ENCODE peak calls at places on chromosomes 4 and X, in four cellular contexts. One of them, this sample, is unnamed.
A peak's percentile ranks its signal among the peaks of the same experiment; 100 is the strongest.

GRCh38 chrX:126719208-126719607 is 100.3 kb upstream of the PRR32 start:
- DNase-seq in HepG2: no peak
- DNase-seq in WTC11: no peak
- DNase-seq in GM12878: no peak
- DNase-seq in this sample: no peak

GRCh38 chrX:42242044-42242443 is 318.7 kb upstream of the CASK start:
- DNase-seq in WTC11: no peak
- DNase-seq in HepG2: no peak
- DNase-seq in GM12878: no peak
- DNase-seq in this sample: no peak

GRCh38 chrX:44882635-44883034 is 9.6 kb downstream of the KDM6A start:
- DNase-seq in HepG2: no peak
- DNase-seq in GM12878: no peak
- DNase-seq in WTC11: no peak
- DNase-seq in this sample: no peak

GRCh38 chr4:10897076-10897475 is 212.5 kb upstream of the CLNK start:
- DNase-seq in GM12878: no peak
- DNase-seq in HepG2: no peak
- DNase-seq in WTC11: no peak
- DNase-seq in this sample: no peak

GRCh38 chrX:72308209-72308565 is 2.5 kb upstream of the CITED1 start:
- DNase-seq in WTC11: no peak
- DNase-seq in GM12878: no peak
- DNase-seq in HepG2: no peak
- DNase-seq in this sample: no peak

GRCh38 chrX:28888421-28888820 is 301.2 kb downstream of the IL1RAPL1 start:
- DNase-seq in GM12878: no peak
- DNase-seq in WTC11: no peak
- DNase-seq in HepG2: no peak
- DNase-seq in this sample: no peak

GRCh38 chrX:71291381-71291780 is 7.9 kb downstream of the NONO start:
- DNase-seq in GM12878: no peak
- DNase-seq in WTC11: no peak
- DNase-seq in HepG2: no peak
- DNase-seq in this sample: no peak

GRCh38 chr4:185396724-185397402 is at the start of gene ANKRD37:
- DNase-seq in WTC11: peak; percentile 52
- DNase-seq in GM12878: no peak
- DNase-seq in HepG2: peak; percentile 68
- DNase-seq in this sample: peak; percentile 43

GRCh38 chrX:103687696-103688191 is 1.2 kb upstream of the MORF4L2 start:
- DNase-seq in WTC11: peak; percentile 70
- DNase-seq in HepG2: peak; percentile 67
- DNase-seq in GM12878: peak; percentile 37
- DNase-seq in this sample: peak; percentile 58

GRCh38 chrX:98962996-98963395 is 1447.1 kb downstream of the PCDH19 start:
- DNase-seq in WTC11: no peak
- DNase-seq in HepG2: no peak
- DNase-seq in GM12878: no peak
- DNase-seq in this sample: no peak

GRCh38 chr4:188400456-188400855 is 261.2 kb downstream of the TRIML1 start:
- DNase-seq in WTC11: no peak
- DNase-seq in GM12878: no peak
- DNase-seq in HepG2: no peak
- DNase-seq in this sample: no peak

GRCh38 chr4:5784021-5784420 is 73.0 kb downstream of the EVC start:
- DNase-seq in HepG2: no peak
- DNase-seq in GM12878: no peak
- DNase-seq in WTC11: no peak
- DNase-seq in this sample: no peak

GRCh38 chr4:14871676-14872430 is 130.4 kb upstream of the CPEB2 start:
- DNase-seq in GM12878: no peak
- DNase-seq in HepG2: peak; percentile 3
- DNase-seq in WTC11: peak; percentile 69
- DNase-seq in this sample: no peak

GRCh38 chr4:1172971-1173757 is 781 bp upstream of the SPON2 start:
- DNase-seq in WTC11: no peak
- DNase-seq in GM12878: no peak
- DNase-seq in HepG2: peak; percentile 89
- DNase-seq in this sample: no peak

GRCh38 chr4:177442623-177443155 is 452 bp upstream of the AGA start:
- DNase-seq in HepG2: peak; percentile 8
- DNase-seq in GM12878: peak; percentile 38
- DNase-seq in WTC11: no peak
- DNase-seq in this sample: no peak

GRCh38 chr4:89404530-89404929 is 96.9 kb upstream of the GPRIN3 start:
- DNase-seq in GM12878: no peak
- DNase-seq in WTC11: no peak
- DNase-seq in HepG2: no peak
- DNase-seq in this sample: no peak

GRCh38 chr4:2024683-2025082 is 15.9 kb upstream of the NELFA start:
- DNase-seq in GM12878: no peak
- DNase-seq in HepG2: no peak
- DNase-seq in WTC11: no peak
- DNase-seq in this sample: no peak

DNA sequence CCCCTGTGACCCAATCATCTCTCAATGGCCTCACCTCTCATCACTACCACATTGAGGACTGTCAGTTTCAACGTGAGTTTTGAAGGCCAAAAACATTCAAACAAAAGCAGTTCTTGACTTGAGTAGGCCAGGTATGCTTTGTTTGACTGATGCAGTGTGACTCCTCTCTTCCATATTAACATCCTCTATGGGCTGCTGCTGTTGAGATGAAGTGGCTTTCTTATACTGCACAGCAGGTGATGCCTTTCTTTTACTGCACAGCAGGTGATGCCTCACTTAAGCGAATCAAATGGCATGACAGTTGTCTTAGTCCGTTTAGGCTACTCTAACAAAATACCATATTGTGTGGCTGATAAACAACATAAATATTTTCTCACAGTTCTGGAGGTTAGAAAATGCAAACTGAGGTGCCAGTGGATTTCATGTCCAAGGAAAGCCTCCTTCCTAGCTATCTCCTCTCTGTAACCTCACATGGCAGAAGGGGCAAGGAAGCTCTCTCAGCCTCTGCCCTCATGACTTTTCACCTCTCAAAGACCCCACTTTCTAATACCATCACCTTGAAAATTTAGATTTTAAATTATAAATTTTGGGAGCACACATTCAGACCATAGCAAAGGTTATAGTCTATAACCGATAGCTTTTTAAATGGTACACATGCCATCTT is 2267.9 kb upstream of the AGA start:
- DNase-seq in WTC11: no peak
- DNase-seq in HepG2: no peak
- DNase-seq in GM12878: no peak
- DNase-seq in this sample: no peak
- TF ChIP-seq ETV6 in WTC11: no peak
- TF ChIP-seq ETV6 in HepG2: no peak
- TF ChIP-seq ETV6 in GM12878: no peak
- TF ChIP-seq ETV6 in this sample: no peak

DNA sequence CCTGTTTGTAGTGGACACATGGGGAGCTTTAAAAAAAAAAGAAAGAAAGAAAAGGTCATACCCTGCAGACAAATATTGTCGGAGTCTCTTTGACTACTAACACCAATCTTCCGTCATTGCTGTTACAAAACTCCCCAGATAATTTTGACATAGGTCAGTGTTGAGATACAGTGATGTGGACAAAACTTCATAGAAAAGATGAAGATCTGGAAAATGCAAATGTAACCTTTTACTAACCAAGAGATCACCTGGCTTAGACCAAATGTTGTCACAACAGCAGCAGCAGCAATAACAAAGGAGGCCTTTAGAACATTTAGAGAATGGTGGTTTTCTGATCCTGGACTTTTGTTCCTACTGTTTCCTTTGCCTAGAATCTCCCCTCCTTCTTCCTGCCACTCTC is 8.1 kb upstream of the COMMD8 start:
- DNase-seq in WTC11: no peak
- DNase-seq in GM12878: no peak
- DNase-seq in HepG2: peak; percentile 13
- DNase-seq in this sample: no peak
- TF ChIP-seq MAX in WTC11: no peak
- TF ChIP-seq MAX in GM12878: no peak
- TF ChIP-seq MAX in HepG2: no peak
- TF ChIP-seq MAX in this sample: no peak

DNA sequence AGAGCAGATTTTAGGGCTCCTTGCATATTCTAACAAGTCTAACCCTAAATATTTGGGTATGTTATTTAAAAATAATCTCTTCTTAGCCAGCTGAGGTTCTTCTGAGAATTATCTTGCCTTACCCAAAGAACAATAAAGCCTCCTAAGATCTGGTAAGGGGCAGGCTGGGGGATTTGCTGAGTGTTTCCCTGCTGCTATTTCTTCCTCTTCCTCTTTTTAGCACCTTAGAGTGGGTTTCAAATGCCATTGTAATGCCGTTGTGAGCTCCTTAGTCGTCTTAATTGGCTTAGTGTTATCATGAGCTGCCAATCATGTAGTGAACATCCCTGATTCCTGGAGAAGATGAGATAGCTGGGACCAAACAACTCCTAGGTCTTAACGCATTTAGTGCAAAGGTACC is 15.4 kb downstream of the STOX2 start:
- DNase-seq in WTC11: no peak
- DNase-seq in GM12878: no peak
- DNase-seq in HepG2: no peak
- DNase-seq in this sample: no peak
- TF ChIP-seq ETV6 in WTC11: no peak
- TF ChIP-seq ETV6 in GM12878: no peak
- TF ChIP-seq ETV6 in HepG2: no peak
- TF ChIP-seq ETV6 in this sample: no peak

GRCh38 chr4:100649478-100649877 is 131.7 kb upstream of the EMCN start:
- DNase-seq in HepG2: no peak
- DNase-seq in WTC11: no peak
- DNase-seq in GM12878: no peak
- DNase-seq in this sample: no peak
- TF ChIP-seq MAX in HepG2: no peak
- TF ChIP-seq MAX in WTC11: no peak
- TF ChIP-seq MAX in GM12878: no peak
- TF ChIP-seq MAX in this sample: no peak

DNA sequence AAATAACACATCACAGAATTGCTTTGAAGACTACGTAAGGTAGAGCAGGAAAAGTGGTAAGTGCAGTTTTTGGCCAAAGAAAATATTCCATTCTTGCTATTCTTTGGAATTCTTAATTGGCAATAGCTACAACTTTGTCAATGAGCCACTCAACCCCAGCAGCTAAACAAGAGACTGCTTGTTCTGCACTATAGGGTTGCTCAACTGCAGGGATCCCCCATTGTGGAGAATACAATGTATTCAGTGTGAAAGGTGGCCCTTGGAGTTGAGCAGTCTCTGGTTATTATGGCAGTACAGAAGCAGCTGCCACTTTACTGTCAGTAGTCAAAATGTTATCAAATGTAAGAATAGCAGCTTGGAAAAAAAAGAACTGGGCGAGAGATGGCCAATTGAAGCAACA is 808.7 kb downstream of the CENPC start:
- DNase-seq in WTC11: no peak
- DNase-seq in GM12878: no peak
- DNase-seq in HepG2: peak; percentile 5
- DNase-seq in this sample: no peak
- TF ChIP-seq ETV6 in WTC11: no peak
- TF ChIP-seq ETV6 in GM12878: no peak
- TF ChIP-seq ETV6 in HepG2: no peak
- TF ChIP-seq ETV6 in this sample: no peak

DNA sequence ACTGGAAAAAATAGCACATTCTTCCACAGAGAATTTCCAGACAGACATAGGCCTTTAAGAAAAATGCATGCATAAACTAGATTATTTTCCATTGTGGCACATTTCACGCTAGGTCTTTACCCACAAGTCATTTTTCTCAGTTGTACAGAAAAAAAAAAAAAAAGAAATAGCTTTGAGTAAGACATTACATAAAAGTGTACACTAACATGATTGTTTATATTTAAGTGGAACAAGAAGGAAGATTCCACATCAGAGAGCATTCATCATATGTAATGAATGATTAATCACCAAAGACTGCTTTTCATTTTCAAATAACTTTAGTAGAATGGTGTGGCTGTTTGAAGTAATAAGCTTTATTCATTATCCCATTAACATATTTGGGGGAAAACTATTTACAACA is 1270.2 kb upstream of the AGA start:
- DNase-seq in HepG2: no peak
- DNase-seq in WTC11: no peak
- DNase-seq in GM12878: no peak
- DNase-seq in this sample: no peak
- TF ChIP-seq MAX in HepG2: no peak
- TF ChIP-seq MAX in WTC11: no peak
- TF ChIP-seq MAX in GM12878: no peak
- TF ChIP-seq MAX in this sample: no peak

GRCh38 chrX:21509912-21510311 is 135.7 kb downstream of the CNKSR2 start:
- DNase-seq in WTC11: no peak
- DNase-seq in GM12878: no peak
- DNase-seq in HepG2: no peak
- DNase-seq in this sample: no peak
- TF ChIP-seq ETV6 in WTC11: no peak
- TF ChIP-seq ETV6 in GM12878: no peak
- TF ChIP-seq ETV6 in HepG2: no peak
- TF ChIP-seq ETV6 in this sample: no peak

DNA sequence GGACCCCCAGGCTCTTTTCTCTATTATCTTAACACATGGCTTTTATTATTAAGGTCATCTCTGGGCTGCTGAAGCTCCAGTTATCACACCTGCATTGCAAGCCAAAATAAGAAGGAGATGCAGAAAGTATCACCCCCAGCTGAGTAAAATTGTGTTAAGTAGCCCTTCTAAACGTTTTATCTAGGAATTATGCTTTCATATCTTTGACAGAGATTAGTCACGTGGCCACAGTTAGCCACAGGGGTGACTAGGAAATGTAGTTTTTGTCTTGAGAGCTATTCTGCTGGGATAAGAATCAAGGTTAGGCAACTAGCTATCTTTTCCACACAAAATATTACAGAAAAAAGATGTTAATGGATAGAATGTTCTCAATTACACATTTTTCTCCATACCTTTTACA is 102.1 kb downstream of the ANXA3 start:
- DNase-seq in WTC11: no peak
- DNase-seq in HepG2: no peak
- DNase-seq in GM12878: no peak
- DNase-seq in this sample: peak; percentile 48
- TF ChIP-seq MAX in WTC11: no peak
- TF ChIP-seq MAX in HepG2: no peak
- TF ChIP-seq MAX in GM12878: no peak
- TF ChIP-seq MAX in this sample: no peak